ENCODE peak calls at places on chromosome 1, in eight cellular contexts. G, O, M, C, N, W, A and H are unnamed samples.

GRCh38 chr1:243325305-243325890 is 69.6 kb downstream of the SDCCAG8 start:
- DNase-seq in G (peak; percentile 62), O (no peak), M (no peak), C (no peak), N (no peak), W (no peak), A (no peak), H (no peak)

GRCh38 chr1:112727716-112728115 is 12.6 kb upstream of the PPM1J start:
- DNase-seq in G (no peak), O (no peak), M (no peak), C (no peak), N (no peak), W (peak; percentile 37), A (no peak), H (no peak)

GRCh38 chr1:224340711-224341384 is 10.9 kb upstream of the NVL start:
- DNase-seq in G (peak; percentile 19), O (peak; percentile 5), M (peak; percentile 12), C (no peak), N (peak; percentile 75), W (peak; percentile 65), A (no peak), H (peak; percentile 11)

GRCh38 chr1:175834597-175834996 is 91.2 kb upstream of the TNR start:
- DNase-seq in G (no peak), O (no peak), M (no peak), C (no peak), N (no peak), W (no peak), A (no peak), H (no peak)

GRCh38 chr1:94701796-94702439 is 118.2 kb upstream of the SLC44A3 start:
- DNase-seq in G (no peak), O (no peak), M (no peak), C (no peak), N (no peak), W (no peak), A (no peak), H (no peak)

GRCh38 chr1:41638086-41639024 is 153.9 kb upstream of the EDN2 start:
- DNase-seq in G (no peak), O (no peak), M (no peak), C (no peak), N (no peak), W (no peak), A (no peak), H (no peak)

GRCh38 chr1:99788896-99789295 is 22.5 kb upstream of the FRRS1 start:
- DNase-seq in G (no peak), O (no peak), M (no peak), C (no peak), N (no peak), W (no peak), A (no peak), H (no peak)

GRCh38 chr1:76426606-76427005 is 352.1 kb downstream of the ST6GALNAC3 start:
- DNase-seq in G (no peak), O (no peak), M (no peak), C (no peak), N (no peak), W (no peak), A (peak; percentile 18), H (no peak)

GRCh38 chr1:67705735-67706454 is 20.9 kb downstream of the GADD45A start:
- DNase-seq in G (no peak), O (no peak), M (no peak), C (no peak), N (no peak), W (no peak), A (no peak), H (no peak)

GRCh38 chr1:38899560-38899959 is 18.2 kb upstream of the GJA9 start:
- DNase-seq in G (no peak), O (no peak), M (no peak), C (no peak), N (no peak), W (no peak), A (no peak), H (no peak)